ENCODE peak calls at places on chromosomes 6 and 20, in ten cellular contexts. One of them, this sample, is unnamed.

GRCh38 chr6:150741633-150742200 is 123.8 kb upstream of the MTHFD1L start:
- DNase-seq in ovary: no peak
- DNase-seq in lower lobe of right lung: no peak
- DNase-seq in pancreas: no peak
- DNase-seq in ascending aorta: no peak
- DNase-seq in body of pancreas: no peak
- DNase-seq in left lung: no peak
- DNase-seq in tibial artery: no peak
- DNase-seq in hepatocyte: no peak
- DNase-seq in stomach: no peak
- DNase-seq in this sample: no peak

GRCh38 chr20:58568441-58568931 is 53.3 kb upstream of the APCDD1L start:
- DNase-seq in ovary: peak
- DNase-seq in left lung: peak
- DNase-seq in hepatocyte: no peak
- DNase-seq in stomach: no peak
- DNase-seq in lower lobe of right lung: no peak
- DNase-seq in pancreas: no peak
- DNase-seq in ascending aorta: no peak
- DNase-seq in body of pancreas: no peak
- DNase-seq in tibial artery: no peak
- DNase-seq in this sample: no peak

GRCh38 chr20:51327251-51327841 is 215.2 kb downstream of the NFATC2 start:
- DNase-seq in left lung: no peak
- DNase-seq in hepatocyte: peak
- DNase-seq in pancreas: no peak
- DNase-seq in ovary: no peak
- DNase-seq in stomach: no peak
- DNase-seq in tibial artery: no peak
- DNase-seq in lower lobe of right lung: no peak
- DNase-seq in ascending aorta: no peak
- DNase-seq in body of pancreas: no peak
- DNase-seq in this sample: peak

GRCh38 chr20:46402236-46402886 is 4.1 kb downstream of the ELMO2 start:
- DNase-seq in hepatocyte: no peak
- DNase-seq in ascending aorta: no peak
- DNase-seq in lower lobe of right lung: no peak
- DNase-seq in tibial artery: no peak
- DNase-seq in stomach: no peak
- DNase-seq in left lung: no peak
- DNase-seq in pancreas: no peak
- DNase-seq in ovary: no peak
- DNase-seq in body of pancreas: no peak
- DNase-seq in this sample: no peak

GRCh38 chr6:142627474-142627873 is 317.5 kb downstream of the HIVEP2 start:
- DNase-seq in lower lobe of right lung: no peak
- DNase-seq in left lung: no peak
- DNase-seq in tibial artery: no peak
- DNase-seq in stomach: no peak
- DNase-seq in ovary: no peak
- DNase-seq in hepatocyte: no peak
- DNase-seq in ascending aorta: no peak
- DNase-seq in pancreas: no peak
- DNase-seq in body of pancreas: no peak
- DNase-seq in this sample: no peak

GRCh38 chr20:53872561-53873248 is 197.7 kb downstream of the BCAS1 start:
- DNase-seq in body of pancreas: no peak
- DNase-seq in hepatocyte: no peak
- DNase-seq in lower lobe of right lung: no peak
- DNase-seq in tibial artery: no peak
- DNase-seq in pancreas: no peak
- DNase-seq in left lung: no peak
- DNase-seq in stomach: no peak
- DNase-seq in ascending aorta: no peak
- DNase-seq in ovary: no peak
- DNase-seq in this sample: no peak

GRCh38 chr6:12472601-12473038 is 182.5 kb downstream of the EDN1 start:
- DNase-seq in ovary: peak
- DNase-seq in stomach: no peak
- DNase-seq in left lung: peak
- DNase-seq in ascending aorta: peak
- DNase-seq in tibial artery: peak
- DNase-seq in body of pancreas: peak
- DNase-seq in hepatocyte: peak
- DNase-seq in lower lobe of right lung: peak
- DNase-seq in pancreas: no peak
- DNase-seq in this sample: no peak

GRCh38 chr6:151763938-151764680 is 43.4 kb upstream of the ESR1 start:
- DNase-seq in ascending aorta: peak
- DNase-seq in body of pancreas: peak
- DNase-seq in lower lobe of right lung: peak
- DNase-seq in tibial artery: peak
- DNase-seq in pancreas: peak
- DNase-seq in left lung: peak
- DNase-seq in hepatocyte: peak
- DNase-seq in ovary: peak
- DNase-seq in stomach: peak
- DNase-seq in this sample: peak

DNA sequence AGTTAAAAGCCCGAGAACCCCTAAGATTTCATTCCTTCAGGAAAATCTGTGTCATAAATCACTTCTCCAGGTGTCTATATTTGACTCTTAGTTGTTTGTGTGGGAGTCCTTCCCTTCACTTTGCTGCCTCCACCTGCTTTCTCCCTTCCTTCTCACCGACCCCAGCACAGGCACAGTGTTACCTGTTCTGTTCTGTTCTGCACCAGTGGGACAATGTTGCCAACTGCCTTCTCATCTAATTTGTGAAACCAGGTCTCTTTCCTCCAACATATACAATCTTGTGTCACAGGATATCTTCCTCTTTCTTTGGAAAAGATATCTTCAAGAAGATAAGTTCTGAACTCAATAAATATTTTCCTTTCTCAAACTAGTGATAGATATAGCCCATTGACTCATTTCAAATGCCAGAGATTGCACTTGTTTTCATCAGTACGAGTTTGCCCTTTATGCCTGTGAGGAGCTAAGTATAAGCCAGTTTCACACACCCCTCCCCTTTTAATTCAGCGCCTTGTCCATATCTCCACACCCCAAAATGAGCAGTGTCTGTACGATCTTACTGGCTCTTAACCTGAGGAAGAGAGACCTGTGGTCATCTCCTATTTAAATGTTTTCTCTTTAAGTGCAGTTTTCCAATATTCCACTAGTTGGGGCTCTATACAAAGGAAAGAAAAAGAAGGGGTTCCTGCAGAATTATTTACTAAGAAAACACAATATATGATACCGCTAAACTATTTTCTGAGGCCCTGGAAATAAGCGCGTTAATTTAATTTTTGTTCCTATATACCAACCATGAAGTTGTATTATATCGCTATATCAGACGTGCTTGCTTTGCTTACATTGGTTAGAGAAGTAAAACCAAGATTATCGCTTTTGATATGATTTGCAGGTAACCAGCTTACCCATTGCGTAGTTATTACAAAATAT is 81.6 kb upstream of the PREP start:
- DNase-seq in left lung: no peak
- DNase-seq in tibial artery: no peak
- DNase-seq in lower lobe of right lung: no peak
- DNase-seq in ovary: no peak
- DNase-seq in pancreas: no peak
- DNase-seq in body of pancreas: no peak
- DNase-seq in ascending aorta: no peak
- DNase-seq in hepatocyte: peak
- DNase-seq in stomach: no peak
- DNase-seq in this sample: no peak
- TF ChIP-seq CTCF in left lung: peak
- TF ChIP-seq CTCF in tibial artery: peak
- TF ChIP-seq CTCF in lower lobe of right lung: peak
- TF ChIP-seq CTCF in ovary: peak
- TF ChIP-seq CTCF in pancreas: peak
- TF ChIP-seq CTCF in body of pancreas: peak
- TF ChIP-seq CTCF in ascending aorta: peak
- TF ChIP-seq CTCF in hepatocyte: peak
- TF ChIP-seq CTCF in stomach: no peak
- TF ChIP-seq CTCF in this sample: peak

GRCh38 chr6:144346719-144347446 is 61.7 kb downstream of the UTRN start:
- DNase-seq in ovary: no peak
- DNase-seq in left lung: no peak
- DNase-seq in ascending aorta: no peak
- DNase-seq in tibial artery: no peak
- DNase-seq in hepatocyte: no peak
- DNase-seq in body of pancreas: no peak
- DNase-seq in pancreas: no peak
- DNase-seq in lower lobe of right lung: no peak
- DNase-seq in stomach: no peak
- DNase-seq in this sample: no peak

GRCh38 chr6:144344651-144345050 is 59.5 kb downstream of the UTRN start:
- DNase-seq in ascending aorta: no peak
- DNase-seq in hepatocyte: no peak
- DNase-seq in stomach: no peak
- DNase-seq in lower lobe of right lung: no peak
- DNase-seq in pancreas: no peak
- DNase-seq in ovary: no peak
- DNase-seq in body of pancreas: no peak
- DNase-seq in left lung: no peak
- DNase-seq in tibial artery: no peak
- DNase-seq in this sample: no peak

GRCh38 chr6:144341831-144342527 is 56.8 kb downstream of the UTRN start:
- DNase-seq in tibial artery: no peak
- DNase-seq in body of pancreas: no peak
- DNase-seq in ovary: no peak
- DNase-seq in lower lobe of right lung: no peak
- DNase-seq in left lung: no peak
- DNase-seq in hepatocyte: no peak
- DNase-seq in pancreas: no peak
- DNase-seq in stomach: no peak
- DNase-seq in ascending aorta: no peak
- DNase-seq in this sample: no peak

GRCh38 chr6:144345451-144345850 is 60.3 kb downstream of the UTRN start:
- DNase-seq in tibial artery: no peak
- DNase-seq in hepatocyte: no peak
- DNase-seq in lower lobe of right lung: no peak
- DNase-seq in ascending aorta: no peak
- DNase-seq in pancreas: no peak
- DNase-seq in stomach: no peak
- DNase-seq in left lung: no peak
- DNase-seq in ovary: no peak
- DNase-seq in body of pancreas: no peak
- DNase-seq in this sample: no peak

GRCh38 chr6:144343736-144344428 is 58.7 kb downstream of the UTRN start:
- DNase-seq in tibial artery: no peak
- DNase-seq in ovary: no peak
- DNase-seq in stomach: peak
- DNase-seq in body of pancreas: no peak
- DNase-seq in hepatocyte: no peak
- DNase-seq in lower lobe of right lung: no peak
- DNase-seq in left lung: no peak
- DNase-seq in pancreas: no peak
- DNase-seq in ascending aorta: no peak
- DNase-seq in this sample: no peak
- H3K4me3 ChIP-seq in tibial artery: peak
- H3K4me3 ChIP-seq in ovary: no peak
- H3K4me3 ChIP-seq in stomach: peak
- H3K4me3 ChIP-seq in body of pancreas: no peak
- H3K4me3 ChIP-seq in hepatocyte: no peak
- H3K4me3 ChIP-seq in lower lobe of right lung: peak
- H3K4me3 ChIP-seq in left lung: no peak
- H3K4me3 ChIP-seq in pancreas: no peak
- H3K4me3 ChIP-seq in ascending aorta: peak
- H3K4me3 ChIP-seq in this sample: no peak

GRCh38 chr6:148495029-148495428 is 152.4 kb downstream of the SASH1 start:
- DNase-seq in stomach: no peak
- DNase-seq in left lung: no peak
- DNase-seq in ovary: no peak
- DNase-seq in pancreas: no peak
- DNase-seq in hepatocyte: no peak
- DNase-seq in body of pancreas: no peak
- DNase-seq in ascending aorta: no peak
- DNase-seq in lower lobe of right lung: no peak
- DNase-seq in tibial artery: no peak
- DNase-seq in this sample: no peak

GRCh38 chr6:148492654-148493290 is 150.1 kb downstream of the SASH1 start:
- DNase-seq in tibial artery: no peak
- DNase-seq in left lung: no peak
- DNase-seq in ovary: no peak
- DNase-seq in pancreas: no peak
- DNase-seq in lower lobe of right lung: no peak
- DNase-seq in hepatocyte: no peak
- DNase-seq in stomach: no peak
- DNase-seq in ascending aorta: no peak
- DNase-seq in body of pancreas: no peak
- DNase-seq in this sample: no peak

GRCh38 chr6:148494226-148494625 is 151.6 kb downstream of the SASH1 start:
- DNase-seq in hepatocyte: no peak
- DNase-seq in ovary: no peak
- DNase-seq in pancreas: no peak
- DNase-seq in left lung: no peak
- DNase-seq in tibial artery: no peak
- DNase-seq in ascending aorta: no peak
- DNase-seq in body of pancreas: no peak
- DNase-seq in stomach: no peak
- DNase-seq in lower lobe of right lung: no peak
- DNase-seq in this sample: no peak

GRCh38 chr6:148493374-148493773 is 150.7 kb downstream of the SASH1 start:
- DNase-seq in stomach: no peak
- DNase-seq in pancreas: no peak
- DNase-seq in hepatocyte: no peak
- DNase-seq in tibial artery: no peak
- DNase-seq in ovary: no peak
- DNase-seq in left lung: no peak
- DNase-seq in lower lobe of right lung: no peak
- DNase-seq in body of pancreas: no peak
- DNase-seq in ascending aorta: no peak
- DNase-seq in this sample: no peak

GRCh38 chr6:148491638-148492210 is 149.1 kb downstream of the SASH1 start:
- DNase-seq in body of pancreas: no peak
- DNase-seq in ascending aorta: no peak
- DNase-seq in lower lobe of right lung: no peak
- DNase-seq in hepatocyte: no peak
- DNase-seq in stomach: no peak
- DNase-seq in tibial artery: no peak
- DNase-seq in ovary: no peak
- DNase-seq in left lung: no peak
- DNase-seq in pancreas: no peak
- DNase-seq in this sample: no peak
- H3K27ac ChIP-seq in body of pancreas: no peak
- H3K27ac ChIP-seq in ascending aorta: peak
- H3K27ac ChIP-seq in lower lobe of right lung: no peak
- H3K27ac ChIP-seq in hepatocyte: no peak
- H3K27ac ChIP-seq in stomach: peak
- H3K27ac ChIP-seq in tibial artery: peak
- H3K27ac ChIP-seq in ovary: no peak
- H3K27ac ChIP-seq in left lung: no peak
- H3K27ac ChIP-seq in pancreas: no peak
- H3K27ac ChIP-seq in this sample: peak

GRCh38 chr20:54981181-54981580 is 505.8 kb downstream of the DOK5 start:
- DNase-seq in stomach: no peak
- DNase-seq in hepatocyte: no peak
- DNase-seq in pancreas: no peak
- DNase-seq in ascending aorta: no peak
- DNase-seq in left lung: no peak
- DNase-seq in ovary: no peak
- DNase-seq in body of pancreas: no peak
- DNase-seq in tibial artery: no peak
- DNase-seq in lower lobe of right lung: no peak
- DNase-seq in this sample: no peak

GRCh38 chr20:54984104-54984448 is 508.7 kb downstream of the DOK5 start:
- DNase-seq in left lung: no peak
- DNase-seq in body of pancreas: no peak
- DNase-seq in ovary: no peak
- DNase-seq in hepatocyte: no peak
- DNase-seq in ascending aorta: no peak
- DNase-seq in stomach: no peak
- DNase-seq in tibial artery: no peak
- DNase-seq in lower lobe of right lung: no peak
- DNase-seq in pancreas: no peak
- DNase-seq in this sample: no peak

GRCh38 chr20:54985100-54985499 is 509.7 kb downstream of the DOK5 start:
- DNase-seq in hepatocyte: peak
- DNase-seq in ovary: no peak
- DNase-seq in lower lobe of right lung: no peak
- DNase-seq in ascending aorta: no peak
- DNase-seq in body of pancreas: no peak
- DNase-seq in left lung: no peak
- DNase-seq in pancreas: no peak
- DNase-seq in tibial artery: no peak
- DNase-seq in stomach: no peak
- DNase-seq in this sample: no peak

GRCh38 chr20:54980321-54980960 is 505.0 kb downstream of the DOK5 start:
- DNase-seq in tibial artery: no peak
- DNase-seq in stomach: no peak
- DNase-seq in pancreas: no peak
- DNase-seq in ovary: no peak
- DNase-seq in ascending aorta: no peak
- DNase-seq in left lung: no peak
- DNase-seq in hepatocyte: peak
- DNase-seq in body of pancreas: no peak
- DNase-seq in lower lobe of right lung: no peak
- DNase-seq in this sample: no peak
- TF ChIP-seq CTCF in tibial artery: no peak
- TF ChIP-seq CTCF in stomach: no peak
- TF ChIP-seq CTCF in pancreas: no peak
- TF ChIP-seq CTCF in ovary: no peak
- TF ChIP-seq CTCF in ascending aorta: no peak
- TF ChIP-seq CTCF in left lung: peak
- TF ChIP-seq CTCF in hepatocyte: peak
- TF ChIP-seq CTCF in body of pancreas: no peak
- TF ChIP-seq CTCF in lower lobe of right lung: peak
- TF ChIP-seq CTCF in this sample: peak

This sample was measured in dorsolateral prefrontal cortex.